ENCODE peak calls at places on chromosomes 7 and 10, in ten cellular contexts. U is lung, C is hypothalamus, K is hippocampal formation, I is dermis microvascular lymphatic vessel endothelial cell, E is iris pigment epithelial cell, G is neural crest cell, V is GM12892, A is breast epithelium, Y is GM13976. O is an unnamed sample.

GRCh38 chr7:41942468-41943097 is 239.7 kb upstream of the INHBA start:
- DNase-seq in C (no peak), G (no peak), E (peak), U (no peak), A (no peak), V (no peak), K (no peak), Y (no peak), I (no peak), O (no peak)

GRCh38 chr10:111455776-111456426 is 379.1 kb downstream of the ADRA2A start:
- DNase-seq in V (no peak), A (no peak), K (peak), U (no peak), I (no peak), Y (no peak), C (no peak), E (no peak), G (no peak), O (no peak)

GRCh38 chr7:158134824-158135223 is 452.8 kb downstream of the PTPRN2 start:
- DNase-seq in A (no peak), C (no peak), V (no peak), E (no peak), U (no peak), I (no peak), G (no peak), K (no peak), Y (no peak), O (no peak)

GRCh38 chr10:27252267-27253000 is 11.8 kb upstream of the ACBD5 start:
- DNase-seq in A (peak), K (no peak), Y (peak), E (peak), G (no peak), C (no peak), U (peak), V (peak), I (no peak), O (peak)

GRCh38 chr10:3764626-3765375 is 20.2 kb downstream of the KLF6 start:
- DNase-seq in K (no peak), Y (no peak), A (no peak), G (no peak), C (no peak), E (no peak), U (no peak), V (no peak), I (no peak), O (no peak)

GRCh38 chr7:93374345-93374940 is 142.3 kb downstream of the VPS50 start:
- DNase-seq in U (no peak), C (no peak), V (no peak), K (no peak), Y (peak), G (no peak), A (no peak), I (peak), E (peak), O (no peak)

GRCh38 chr10:11886851-11887250 is 63.7 kb downstream of the PROSER2 start:
- DNase-seq in V (no peak), A (peak), E (no peak), U (no peak), Y (peak), I (no peak), G (no peak), C (no peak), K (no peak), O (no peak)

GRCh38 chr10:624605-625334 is 64.7 kb downstream of the DIP2C start:
- DNase-seq in C (peak), K (peak), I (peak), A (peak), E (peak), Y (no peak), G (peak), U (no peak), V (no peak), O (peak)

GRCh38 chr10:112385143-112385695 is 11.3 kb downstream of the ACSL5 start:
- DNase-seq in K (no peak), V (no peak), G (no peak), E (no peak), U (no peak), A (no peak), Y (no peak), C (no peak), I (no peak), O (no peak)

GRCh38 chr7:144830024-144830785 is 5.6 kb downstream of the TPK1 start:
- DNase-seq in A (no peak), G (no peak), Y (no peak), E (no peak), K (no peak), U (no peak), V (no peak), C (no peak), I (no peak), O (no peak)

GRCh38 chr7:124992881-124993562 is 63.4 kb upstream of the POT1 start:
- DNase-seq in A (no peak), U (no peak), E (peak), Y (no peak), V (no peak), C (no peak), I (no peak), G (no peak), K (no peak), O (no peak)

GRCh38 chr7:104156842-104157277 is 51.0 kb downstream of the ORC5 start:
- DNase-seq in I (peak), G (no peak), C (no peak), Y (no peak), U (no peak), A (no peak), K (peak), E (peak), V (no peak), O (no peak)

GRCh38 chr10:115566867-115567266 is 473.7 kb downstream of the ATRNL1 start:
- DNase-seq in V (no peak), C (no peak), I (no peak), A (no peak), G (no peak), U (no peak), K (no peak), Y (no peak), E (no peak), O (no peak)

GRCh38 chr7:51261117-51261835 is 55.3 kb downstream of the COBL start:
- DNase-seq in U (no peak), E (no peak), K (no peak), C (no peak), V (no peak), G (no peak), I (no peak), Y (no peak), A (no peak), O (no peak)

GRCh38 chr10:128026620-128027281 is 99.5 kb downstream of the MKI67 start:
- DNase-seq in C (no peak), U (no peak), V (no peak), Y (no peak), I (no peak), E (no peak), G (no peak), K (no peak), A (no peak), O (no peak)

GRCh38 chr7:11486271-11486670 is 345.7 kb downstream of the THSD7A start:
- DNase-seq in I (peak), K (no peak), A (no peak), E (peak), U (no peak), C (no peak), Y (no peak), G (no peak), V (no peak), O (no peak)

GRCh38 chr7:101564778-101565211 is 64.3 kb downstream of the MYL10 start:
- DNase-seq in Y (no peak), K (no peak), U (no peak), A (no peak), E (no peak), C (no peak), V (no peak), G (no peak), I (peak), O (no peak)

GRCh38 chr10:59175538-59176240 is 754 bp upstream of the PHYHIPL start:
- DNase-seq in V (no peak), A (no peak), U (no peak), I (no peak), Y (no peak), K (no peak), C (no peak), G (no peak), E (no peak), O (peak)

GRCh38 chr7:76356823-76357222 is 2.0 kb downstream of the YWHAG start:
- DNase-seq in I (peak), C (no peak), U (no peak), A (no peak), K (no peak), V (no peak), E (no peak), Y (no peak), G (no peak), O (no peak)

GRCh38 chr10:75276029-75276872 is 40.5 kb upstream of the COMTD1 start:
- DNase-seq in K (no peak), G (no peak), I (no peak), A (no peak), V (no peak), U (no peak), C (no peak), Y (no peak), E (no peak), O (no peak)

GRCh38 chr7:159075563-159076238 is 69.0 kb downstream of the VIPR2 start:
- DNase-seq in V (no peak), G (no peak), I (no peak), C (no peak), A (peak), Y (no peak), E (no peak), K (no peak), U (peak), O (no peak)

GRCh38 chr7:41754046-41754445 is 51.2 kb upstream of the INHBA start:
- DNase-seq in V (no peak), U (no peak), I (no peak), C (no peak), A (no peak), E (no peak), G (no peak), K (no peak), Y (no peak), O (no peak)

GRCh38 chr7:79287976-79288375 is 165.5 kb downstream of the MAGI2 start:
- DNase-seq in I (no peak), U (no peak), C (no peak), G (no peak), V (no peak), Y (no peak), A (no peak), E (peak), K (no peak), O (no peak)

GRCh38 chr7:145036592-145037386 is 200.9 kb upstream of the TPK1 start:
- DNase-seq in Y (peak), A (no peak), V (no peak), C (no peak), I (peak), E (peak), U (no peak), K (peak), G (peak), O (peak)

O was measured in glutamatergic neuron.